ENCODE peak calls at places on chromosomes 1 and 21, in six cellular contexts. T, S, B, N, D and I are unnamed samples.

GRCh38 chr1:56396524-56397067 is 182.8 kb downstream of the PLPP3 start:
- DNase-seq in S (no peak), D (no peak), B (no peak), T (no peak), N (no peak), I (no peak)

GRCh38 chr1:155962599-155963211 is 15.6 kb downstream of the ARHGEF2 start:
- DNase-seq in B (no peak), D (peak), T (peak), N (no peak), S (no peak), I (no peak)

GRCh38 chr1:116128669-116129068 is 17.5 kb downstream of the MAB21L3 start:
- DNase-seq in S (no peak), N (no peak), D (no peak), B (no peak), T (no peak), I (peak)

GRCh38 chr1:76210130-76210529 is 135.6 kb downstream of the ST6GALNAC3 start:
- DNase-seq in N (no peak), T (no peak), S (no peak), B (no peak), D (no peak), I (no peak)

GRCh38 chr1:185931438-185931837 is 197.2 kb downstream of the HMCN1 start:
- DNase-seq in B (no peak), N (no peak), S (no peak), T (no peak), D (no peak), I (no peak)

GRCh38 chr1:206708882-206709281 is 24.2 kb downstream of the MAPKAPK2 start:
- DNase-seq in S (no peak), T (no peak), D (no peak), N (no peak), B (no peak), I (no peak)

GRCh38 chr1:116909511-116910378 is at the start of gene PTGFRN:
- DNase-seq in T (peak), D (peak), N (peak), B (peak), S (peak), I (no peak)

GRCh38 chr21:24852610-24853195 is 754.6 kb downstream of the MRPL39 start:
- DNase-seq in N (no peak), T (no peak), B (no peak), D (no peak), S (no peak), I (no peak)

GRCh38 chr21:14119038-14119437 is 91.7 kb downstream of the LIPI start:
- DNase-seq in D (no peak), T (no peak), S (no peak), N (no peak), B (no peak), I (no peak)

GRCh38 chr1:37096523-37096922 is 62.2 kb upstream of the GRIK3 start:
- DNase-seq in T (no peak), B (no peak), N (peak), D (no peak), S (peak), I (no peak)

GRCh38 chr1:61504840-61505239 is 220.1 kb downstream of the TM2D1 start:
- DNase-seq in D (no peak), B (no peak), N (no peak), T (no peak), S (no peak), I (no peak)

GRCh38 chr1:192808588-192809285 is at the start of gene RGS2:
- DNase-seq in D (peak), S (peak), T (peak), B (peak), N (peak), I (peak)

GRCh38 chr1:175390522-175391247 is 198.1 kb upstream of the KIAA0040 start:
- DNase-seq in D (no peak), S (no peak), N (no peak), T (no peak), B (no peak), I (no peak)

GRCh38 chr1:53341961-53342707 is 14.3 kb upstream of the LRP8 start:
- DNase-seq in T (peak), D (no peak), S (no peak), B (peak), N (no peak), I (peak)

GRCh38 chr1:155192346-155193274 is 15.1 kb downstream of the THBS3 start:
- DNase-seq in S (peak), D (no peak), T (peak), N (no peak), B (no peak), I (no peak)

GRCh38 chr1:40312238-40313205 is 4.6 kb downstream of the COL9A2 start:
- DNase-seq in T (peak), B (peak), D (no peak), S (no peak), N (no peak), I (no peak)

GRCh38 chr1:89910780-89911179 is 84.1 kb upstream of the ZNF326 start:
- DNase-seq in B (no peak), N (peak), D (no peak), S (no peak), T (no peak), I (no peak)

GRCh38 chr1:185238447-185238846 is 78.6 kb downstream of the IVNS1ABP start:
- DNase-seq in B (no peak), T (no peak), S (no peak), N (peak), D (no peak), I (no peak)

GRCh38 chr21:29523646-29524045 is 224.9 kb downstream of the BACH1 start:
- DNase-seq in T (no peak), B (no peak), S (no peak), N (no peak), D (peak), I (no peak)

GRCh38 chr1:198970919-198971318 is 332.1 kb downstream of the PTPRC start:
- DNase-seq in T (no peak), N (no peak), B (no peak), S (no peak), D (no peak), I (no peak)

GRCh38 chr21:45178971-45179370 is 104.6 kb downstream of the ADARB1 start:
- DNase-seq in N (no peak), T (no peak), S (no peak), B (no peak), D (no peak), I (peak)

GRCh38 chr1:111920221-111921024 is 69.0 kb downstream of the KCND3 start:
- DNase-seq in B (no peak), S (no peak), T (peak), D (no peak), N (no peak), I (no peak)

GRCh38 chr1:60255565-60255964 is 182.0 kb upstream of the C1orf87 start:
- DNase-seq in T (no peak), S (no peak), D (no peak), B (no peak), N (no peak), I (no peak)

GRCh38 chr21:21712761-21713558 is 714.8 kb downstream of the NCAM2 start:
- DNase-seq in D (no peak), B (no peak), N (no peak), S (no peak), T (no peak), I (no peak)

GRCh38 chr1:221919743-221920142 is 177.9 kb upstream of the DUSP10 start:
- DNase-seq in D (no peak), B (no peak), S (no peak), N (no peak), T (no peak), I (no peak)

GRCh38 chr1:24152631-24153494 is 9.9 kb upstream of the IL22RA1 start:
- DNase-seq in T (no peak), S (no peak), N (no peak), B (no peak), D (no peak), I (no peak)

GRCh38 chr1:199629624-199630023 is 397.9 kb upstream of the NR5A2 start:
- DNase-seq in T (no peak), D (no peak), N (no peak), B (no peak), S (no peak), I (no peak)

GRCh38 chr1:194342484-194343262 is 1156.3 kb upstream of the B3GALT2 start:
- DNase-seq in T (no peak), D (no peak), N (no peak), S (no peak), B (no peak), I (no peak)

GRCh38 chr21:42571391-42572150 is 57.9 kb downstream of the SLC37A1 start:
- DNase-seq in N (no peak), S (no peak), D (no peak), B (no peak), T (no peak), I (no peak)

GRCh38 chr1:160813215-160813614 is 17.2 kb downstream of the LY9 start:
- DNase-seq in D (no peak), T (no peak), S (no peak), B (no peak), N (peak), I (peak)

GRCh38 chr21:17612565-17613241 is at the start of gene BTG3:
- DNase-seq in S (peak), D (peak), B (peak), N (peak), T (peak), I (no peak)

GRCh38 chr1:28668191-28668955 is at the start of gene GMEB1:
- DNase-seq in B (peak), T (peak), S (peak), N (peak), D (peak), I (peak)

GRCh38 chr1:23922321-23922943 is 9.3 kb upstream of the CNR2 start:
- DNase-seq in S (no peak), B (no peak), T (no peak), N (no peak), D (no peak), I (no peak)

GRCh38 chr1:209692745-209693504 is 11.7 kb upstream of the HSD11B1 start:
- DNase-seq in N (peak), T (peak), D (peak), B (peak), S (peak), I (no peak)

GRCh38 chr1:81174811-81175476 is 625.8 kb upstream of the ADGRL2 start:
- DNase-seq in N (no peak), B (no peak), D (no peak), S (no peak), T (no peak), I (no peak)

GRCh38 chr1:5949074-5949760 is 43.0 kb downstream of the NPHP4 start:
- DNase-seq in S (peak), D (no peak), N (peak), B (no peak), T (no peak), I (no peak)
- TF ChIP-seq EP300 in S (no peak), D (no peak), N (no peak), B (no peak), T (no peak), I (no peak)

GRCh38 chr1:200980452-200980772 is 43.1 kb downstream of the KIF21B start:
- DNase-seq in T (peak), N (no peak), S (no peak), B (no peak), D (no peak), I (no peak)
- H3K4me3 ChIP-seq in T (no peak), N (no peak), S (no peak), B (no peak), D (no peak), I (no peak)

DNA sequence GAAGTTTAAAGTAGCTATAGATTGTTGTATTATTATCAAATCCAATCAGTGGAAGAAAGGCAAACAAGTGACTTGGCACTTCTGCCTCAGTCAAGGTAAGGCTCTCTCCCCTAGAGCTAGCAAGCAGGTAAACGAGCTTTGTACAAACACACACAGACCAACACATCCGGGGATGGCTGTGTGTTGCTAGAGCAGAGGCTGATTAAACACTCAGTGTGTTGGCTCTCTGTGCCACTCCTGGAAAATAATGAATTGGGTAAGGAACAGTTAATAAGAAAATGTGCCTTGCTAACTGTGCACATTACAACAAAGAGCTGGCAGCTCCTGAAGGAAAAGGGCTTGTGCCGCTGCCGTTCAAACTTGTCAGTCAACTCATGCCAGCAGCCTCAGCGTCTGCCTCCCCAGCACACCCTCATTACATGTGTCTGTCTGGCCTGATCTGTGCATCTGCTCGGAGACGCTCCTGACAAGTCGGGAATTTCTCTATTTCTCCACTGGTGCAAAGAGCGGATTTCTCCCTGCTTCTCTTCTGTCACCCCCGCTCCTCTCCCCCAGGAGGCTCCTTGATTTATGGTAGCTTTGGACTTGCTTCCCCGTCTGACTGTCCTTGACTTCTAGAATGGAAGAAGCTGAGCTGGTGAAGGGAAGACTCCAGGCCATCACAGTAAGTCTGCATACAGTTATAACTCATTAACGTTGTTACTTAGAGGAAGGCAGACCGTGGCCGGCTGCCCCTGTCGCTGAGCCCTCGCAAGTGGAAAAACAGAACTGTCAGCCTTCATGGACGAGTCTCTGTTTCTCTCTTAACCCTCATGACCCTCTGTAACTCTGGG is at the start of gene PALMD:
- DNase-seq in N (peak), S (peak), B (peak), D (peak), T (peak), I (no peak)
- TF ChIP-seq EP300 in N (no peak), S (no peak), B (no peak), D (no peak), T (no peak), I (no peak)

DNA sequence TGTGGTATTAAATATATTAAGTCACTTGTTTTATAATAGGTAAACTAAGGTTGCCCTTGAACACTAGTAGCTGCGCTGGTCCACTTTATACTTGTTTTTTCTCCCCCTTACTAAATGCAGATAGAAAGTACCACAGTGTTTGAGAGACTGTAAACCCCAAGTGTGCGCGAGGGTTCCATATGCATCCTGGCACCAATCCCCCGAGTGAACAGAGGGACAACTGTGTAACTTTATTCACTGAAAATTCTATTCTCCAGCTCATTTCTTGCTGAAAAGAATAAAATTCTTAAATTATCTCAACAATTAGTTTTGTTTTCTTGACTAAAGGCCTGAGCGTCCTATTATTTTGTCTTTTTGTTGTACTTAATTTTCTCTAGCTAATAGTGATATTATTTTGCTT is 1.9 kb downstream of the RSRP1 start:
- DNase-seq in N (no peak), T (no peak), D (no peak), B (no peak), S (no peak), I (no peak)
- H3K4me3 ChIP-seq in N (peak), T (peak), D (peak), B (peak), S (peak), I (peak)

GRCh38 chr1:214044438-214045214 is 56.9 kb downstream of the PROX1 start:
- DNase-seq in B (no peak), N (no peak), S (no peak), T (no peak), D (no peak), I (no peak)
- TF ChIP-seq EP300 in B (no peak), N (no peak), S (no peak), T (no peak), D (no peak), I (no peak)

DNA sequence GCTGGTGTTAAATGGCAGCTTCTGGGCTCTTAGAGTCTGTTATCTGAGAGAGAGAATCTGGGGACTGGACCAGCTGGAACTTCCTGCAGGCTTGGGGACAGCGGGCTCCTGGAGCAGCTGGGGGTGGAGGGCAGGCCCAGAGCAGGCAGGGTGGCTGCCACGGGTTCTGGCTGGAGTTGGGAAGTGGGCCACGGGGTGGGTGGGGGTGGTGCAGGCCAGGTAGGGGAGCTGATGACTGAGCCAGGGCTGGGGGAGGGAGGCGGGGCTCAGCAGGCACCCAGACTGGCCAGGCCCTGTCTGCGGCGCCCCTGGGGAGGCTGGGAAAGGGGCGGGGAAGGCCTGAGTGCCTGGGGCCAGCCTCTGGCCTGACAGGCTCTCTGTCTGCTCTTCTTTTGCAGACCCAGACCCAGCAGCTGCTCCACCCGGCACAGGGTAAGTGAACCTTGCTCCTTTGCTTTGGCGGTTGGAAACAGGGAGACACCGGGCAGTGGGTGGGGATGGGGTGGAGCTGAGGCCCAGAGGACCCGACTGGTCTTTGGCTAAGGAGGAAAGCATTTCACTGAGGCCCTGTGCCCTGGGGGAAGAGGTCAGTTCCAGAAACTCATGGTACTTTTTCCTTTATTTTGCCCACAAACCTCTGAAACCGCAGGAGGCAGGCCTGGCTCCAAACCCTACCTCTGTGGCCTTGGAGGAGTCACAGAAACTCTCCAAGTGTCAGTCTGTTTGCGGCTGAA is 48.7 kb downstream of the ARHGEF10L start:
- DNase-seq in D (no peak), B (peak), T (peak), S (peak), N (no peak), I (no peak)
- H3K4me3 ChIP-seq in D (no peak), B (no peak), T (no peak), S (no peak), N (peak), I (no peak)

GRCh38 chr1:30908886-30909777 is 574 bp upstream of the SDC3 start:
- DNase-seq in N (no peak), T (no peak), B (peak), D (no peak), S (no peak), I (no peak)

GRCh38 chr1:30908446-30908885 is at the start of gene SDC3:
- DNase-seq in T (peak), S (peak), D (no peak), N (no peak), B (no peak), I (no peak)

GRCh38 chr1:30912203-30912602 is 3.6 kb upstream of the SDC3 start:
- DNase-seq in T (no peak), B (no peak), S (no peak), N (no peak), D (no peak), I (no peak)

GRCh38 chr1:30912913-30913652 is 4.5 kb upstream of the SDC3 start:
- DNase-seq in S (peak), T (peak), D (peak), N (no peak), B (no peak), I (no peak)

DNA sequence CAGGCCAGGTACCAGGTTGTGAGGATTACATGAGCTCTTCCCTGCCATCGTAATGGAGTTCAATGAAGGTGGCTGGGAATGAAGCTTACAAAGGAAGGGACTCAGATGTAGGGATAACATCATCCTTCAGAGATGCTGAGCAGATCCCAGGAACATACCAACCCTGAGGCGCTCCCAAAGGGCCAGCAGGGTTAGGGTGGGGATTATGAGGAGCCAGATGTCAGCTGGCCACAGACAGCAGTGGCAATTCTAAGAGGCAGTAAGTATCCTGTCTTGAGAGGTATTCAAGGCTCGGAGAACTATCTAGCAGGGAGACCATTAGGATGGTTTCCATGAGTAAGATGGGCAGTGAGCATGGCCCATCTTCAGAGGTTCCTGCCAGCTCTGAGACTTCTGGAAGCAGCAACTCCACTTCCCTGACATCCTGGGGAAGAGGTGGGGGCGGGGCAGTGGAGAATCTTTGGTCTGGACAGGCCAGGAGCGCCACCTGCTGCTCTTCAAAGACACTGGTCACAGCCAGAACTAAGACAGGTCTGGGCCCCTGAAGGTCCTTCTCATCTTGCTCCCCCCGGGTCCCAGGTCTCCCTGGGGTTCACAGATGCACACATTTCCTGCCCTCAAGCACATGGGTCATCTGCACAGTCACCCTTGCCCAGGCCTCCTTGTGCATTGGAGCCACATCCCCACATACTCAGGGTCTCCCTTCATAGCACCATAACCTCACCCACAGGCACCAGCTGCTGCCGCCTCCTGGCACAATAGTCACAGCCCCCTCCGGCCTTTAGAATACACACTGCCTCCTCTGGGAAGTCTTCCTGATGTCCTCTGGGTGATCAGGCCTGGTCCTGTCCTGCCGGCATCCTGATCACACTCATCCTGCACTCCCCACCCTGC is 2.8 kb upstream of the SDC3 start:
- DNase-seq in S (peak), T (peak), N (peak), B (peak), D (peak), I (no peak)
- TF ChIP-seq EP300 in S (no peak), T (no peak), N (no peak), B (no peak), D (no peak), I (no peak)

GRCh38 chr1:203307690-203308126 is 2.4 kb downstream of the BTG2 start:
- DNase-seq in S (no peak), T (no peak), N (no peak), D (no peak), B (no peak), I (no peak)
- H3K4me3 ChIP-seq in S (peak), T (peak), N (peak), D (peak), B (peak), I (peak)

GRCh38 chr1:11178021-11179015 is 10.8 kb upstream of the ANGPTL7 start:
- DNase-seq in N (no peak), T (no peak), D (no peak), B (no peak), S (no peak), I (no peak)
- TF ChIP-seq EP300 in N (no peak), T (no peak), D (no peak), B (no peak), S (peak), I (no peak)